ENCODE peak calls at places on chromosomes 7 and 10, in seven cellular contexts. C, W, P, B, A, I and V are unnamed samples.
A peak's percentile ranks its signal among the peaks of the same experiment; 100 is the strongest.

GRCh38 chr7:47724335-47724982 is 142.5 kb upstream of the TNS3 start:
- DNase-seq in P (peak; percentile 72), B (no peak), I (no peak), C (no peak), W (no peak), A (no peak), V (no peak)

GRCh38 chr7:135728136-135728669 is at the start of gene SLC13A4:
- DNase-seq in W (no peak), A (no peak), P (no peak), B (no peak), C (no peak), I (no peak), V (no peak)

GRCh38 chr7:107890493-107890961 is 456 bp upstream of the DLD start:
- DNase-seq in C (no peak), W (no peak), A (no peak), I (no peak), B (peak; percentile 23), P (no peak), V (no peak)

GRCh38 chr7:12570529-12571461 is at the start of gene SCIN:
- DNase-seq in A (peak; percentile 29), P (peak; percentile 10), C (peak; percentile 68), I (no peak), W (no peak), B (peak; percentile 36), V (peak; percentile 22)

GRCh38 chr10:23280420-23281043 is 64.1 kb downstream of the C10orf67 start:
- DNase-seq in I (peak; percentile 18), W (no peak), P (no peak), A (no peak), C (no peak), B (no peak), V (no peak)

GRCh38 chr10:16470747-16471146 is 33.9 kb downstream of the PTER start:
- DNase-seq in I (no peak), W (no peak), A (no peak), P (no peak), B (no peak), C (no peak), V (no peak)

GRCh38 chr7:157547102-157547501 is 210.3 kb downstream of the DNAJB6 start:
- DNase-seq in C (peak; percentile 9), P (no peak), I (no peak), B (no peak), W (no peak), A (no peak), V (no peak)

GRCh38 chr10:71605263-71605962 is 114.2 kb downstream of the C10orf105 start:
- DNase-seq in A (no peak), W (no peak), I (peak; percentile 14), P (no peak), B (no peak), C (no peak), V (no peak)

GRCh38 chr7:20323587-20323986 is 7.1 kb upstream of the ITGB8 start:
- DNase-seq in P (peak; percentile 53), I (no peak), C (no peak), W (no peak), B (no peak), A (no peak), V (no peak)

GRCh38 chr7:151430391-151431205 is 9.3 kb downstream of the CRYGN start:
- DNase-seq in A (no peak), W (no peak), C (no peak), B (no peak), I (no peak), P (no peak), V (no peak)

GRCh38 chr10:68284007-68284406 is 47.9 kb upstream of the HNRNPH3 start:
- DNase-seq in B (no peak), P (peak; percentile 35), W (no peak), C (no peak), A (no peak), I (no peak), V (no peak)

GRCh38 chr7:127683776-127684681 is 32.0 kb downstream of the SND1 start:
- DNase-seq in W (no peak), B (no peak), P (peak; percentile 28), C (no peak), A (no peak), I (no peak), V (no peak)

GRCh38 chr7:75639071-75639892 is 99.5 kb downstream of the HIP1 start:
- DNase-seq in P (peak; percentile 47), A (peak; percentile 57), C (peak; percentile 71), W (no peak), I (no peak), B (peak; percentile 57), V (peak; percentile 53)

GRCh38 chr7:95578299-95578855 is 17.9 kb downstream of the PDK4 start:
- DNase-seq in A (no peak), W (no peak), B (no peak), P (no peak), I (no peak), C (no peak), V (no peak)

GRCh38 chr7:157587487-157588270 is 250.9 kb downstream of the DNAJB6 start:
- DNase-seq in B (no peak), W (no peak), C (no peak), A (no peak), P (no peak), I (peak; percentile 20), V (no peak)

GRCh38 chr7:47100815-47101435 is 481.0 kb downstream of the TNS3 start:
- DNase-seq in B (peak; percentile 46), I (peak; percentile 32), P (peak; percentile 69), A (peak; percentile 36), W (no peak), C (peak; percentile 74), V (peak; percentile 35)

GRCh38 chr10:125373546-125373945 is 213.2 kb upstream of the CTBP2 start:
- DNase-seq in C (no peak), B (no peak), P (no peak), W (no peak), I (no peak), A (no peak), V (no peak)

GRCh38 chr10:31134303-31134928 is 102.8 kb upstream of the ZNF438 start:
- DNase-seq in B (peak; percentile 84), W (peak; percentile 60), P (peak; percentile 84), C (no peak), I (no peak), A (no peak), V (no peak)

GRCh38 chr7:27928001-27928400 is 188.0 kb downstream of the TAX1BP1 start:
- DNase-seq in C (no peak), A (no peak), W (no peak), B (no peak), I (no peak), P (no peak), V (no peak)

GRCh38 chr7:116525298-116525912 is 569 bp downstream of the CAV1 start:
- DNase-seq in P (peak; percentile 23), I (no peak), W (no peak), B (no peak), C (peak; percentile 79), A (peak; percentile 48), V (peak; percentile 63)

GRCh38 chr10:123649672-123650071 is 16.5 kb upstream of the GPR26 start:
- DNase-seq in A (no peak), C (no peak), W (no peak), P (no peak), I (no peak), B (no peak), V (no peak)

GRCh38 chr10:88557659-88558058 is 25.5 kb downstream of the RNLS start:
- DNase-seq in P (peak; percentile 54), C (no peak), A (no peak), W (no peak), I (no peak), B (no peak), V (no peak)

GRCh38 chr7:1024331-1024761 is 20.0 kb upstream of the GPR146 start:
- DNase-seq in B (no peak), A (no peak), I (no peak), P (no peak), W (no peak), C (no peak), V (no peak)
- H3K4me3 ChIP-seq in B (no peak overlapping the region), A (no peak overlapping the region), I (no peak overlapping the region), P (no peak overlapping the region), W (no peak overlapping the region), C (no peak overlapping the region), V (no peak overlapping the region)

GRCh38 chr7:1325246-1325645 is 92.6 kb downstream of the UNCX start:
- DNase-seq in I (no peak), B (no peak), A (no peak), W (no peak), P (no peak), C (peak; percentile 38), V (no peak)
- H3K4me3 ChIP-seq in I (no peak overlapping the region), B (no peak overlapping the region), A (no peak overlapping the region), W (no peak overlapping the region), P (no peak overlapping the region), C (no peak overlapping the region), V (no peak overlapping the region)

GRCh38 chr7:130486963-130487324 is 4.9 kb upstream of the MEST start:
- DNase-seq in W (no peak), I (no peak), C (no peak), P (no peak), B (no peak), A (no peak), V (no peak)

GRCh38 chr7:130485734-130486113 is 6.2 kb upstream of the MEST start:
- DNase-seq in I (no peak), W (no peak), P (no peak), C (no peak), B (no peak), A (no peak), V (no peak)

GRCh38 chr7:130488376-130489139 is 3.3 kb upstream of the MEST start:
- DNase-seq in P (no peak), B (no peak), W (no peak), C (no peak), I (no peak), A (no peak), V (no peak)

GRCh38 chr7:130489140-130489967 is 2.5 kb upstream of the MEST start:
- DNase-seq in A (no peak), W (no peak), B (no peak), I (no peak), C (no peak), P (peak; percentile 72), V (no peak)

GRCh38 chr7:130486114-130486962 is 5.5 kb upstream of the MEST start:
- DNase-seq in W (no peak), P (no peak), B (peak; percentile 10), C (peak; percentile 90), I (no peak), A (peak; percentile 58), V (peak; percentile 27)
- H3K4me3 ChIP-seq in W (peak overlapping the region; percentile 55), P (no peak overlapping the region), B (no peak overlapping the region), C (peak overlapping the region; percentile 66), I (no peak overlapping the region), A (peak overlapping the region; percentile 30), V (peak overlapping the region; percentile 68)

GRCh38 chr7:120993011-120993574 is 4.6 kb downstream of the CPED1 start:
- DNase-seq in B (no peak), W (no peak), P (no peak), C (no peak), A (no peak), I (no peak), V (no peak)

GRCh38 chr7:120991570-120991969 is 3.1 kb downstream of the CPED1 start:
- DNase-seq in A (no peak), P (peak; percentile 57), W (no peak), B (no peak), I (no peak), C (no peak), V (no peak)

GRCh38 chr7:120991133-120991532 is 2.6 kb downstream of the CPED1 start:
- DNase-seq in B (no peak), I (no peak), C (no peak), P (peak; percentile 6), W (no peak), A (no peak), V (no peak)

GRCh38 chr7:120993575-120994191 is 5.2 kb downstream of the CPED1 start:
- DNase-seq in W (no peak), P (peak; percentile 56), I (no peak), C (no peak), A (no peak), B (no peak), V (no peak)

GRCh38 chr7:120992272-120993010 is 3.9 kb downstream of the CPED1 start:
- DNase-seq in W (no peak), A (no peak), C (no peak), P (no peak), B (no peak), I (no peak), V (no peak)
- H3K4me3 ChIP-seq in W (no peak overlapping the region), A (peak overlapping the region; percentile 40), C (peak overlapping the region; percentile 47), P (peak overlapping the region; percentile 64), B (no peak overlapping the region), I (no peak overlapping the region), V (peak overlapping the region; percentile 74)